ENCODE peak calls at places on chromosome 5, in five cellular contexts. D, F, P, T and L are unnamed samples.

GRCh38 chr5:1500411-1501091 is 23.2 kb downstream of the LPCAT1 start:
- DNase-seq in D (no peak), F (peak; percentile 82), P (peak; percentile 88), T (peak; percentile 44), L (peak; percentile 96)

GRCh38 chr5:91058575-91058974 is 324.5 kb downstream of the ARRDC3 start:
- DNase-seq in D (peak; percentile 69), F (no peak), P (no peak), T (no peak), L (no peak)

GRCh38 chr5:105133087-105133486 is 1570.5 kb upstream of the NUDT12 start:
- DNase-seq in D (no peak), F (no peak), P (no peak), T (no peak), L (no peak)

GRCh38 chr5:57693488-57694305 is 211.1 kb upstream of the ACTBL2 start:
- DNase-seq in D (no peak), F (peak; percentile 58), P (no peak), T (peak; percentile 60), L (no peak)

GRCh38 chr5:95704150-95704549 is 21.4 kb upstream of the SPATA9 start:
- DNase-seq in D (no peak), F (no peak), P (no peak), T (no peak), L (no peak)

GRCh38 chr5:175385691-175386360 is 58.2 kb downstream of the DRD1 start:
- DNase-seq in D (no peak), F (no peak), P (no peak), T (peak; percentile 51), L (peak; percentile 7)

GRCh38 chr5:89878140-89878570 is 531.4 kb downstream of the CETN3 start:
- DNase-seq in D (peak; percentile 63), F (peak; percentile 91), P (no peak), T (peak; percentile 68), L (peak; percentile 34)

GRCh38 chr5:103908327-103909099 is 345.9 kb upstream of the NUDT12 start:
- DNase-seq in D (no peak), F (no peak), P (no peak), T (no peak), L (no peak)

GRCh38 chr5:175842947-175843793 is 28.2 kb upstream of the CPLX2 start:
- DNase-seq in D (peak; percentile 39), F (peak; percentile 30), P (no peak), T (peak; percentile 75), L (peak; percentile 93)

GRCh38 chr5:26231316-26231715 is 807.1 kb downstream of the CDH9 start:
- DNase-seq in D (no peak), F (no peak), P (peak; percentile 42), T (no peak), L (no peak)

GRCh38 chr5:154813736-154814135 is 36.7 kb downstream of the FAXDC2 start:
- DNase-seq in D (no peak), F (no peak), P (no peak), T (no peak), L (no peak)

GRCh38 chr5:44266882-44267577 is 122.2 kb downstream of the FGF10 start:
- DNase-seq in D (no peak), F (no peak), P (peak; percentile 74), T (no peak), L (peak; percentile 5)

GRCh38 chr5:179345179-179345428 is 157 bp downstream of the ADAMTS2 start:
- DNase-seq in D (no peak), F (no peak), P (no peak), T (no peak), L (no peak)

GRCh38 chr5:32520995-32521394 is 64.4 kb upstream of the SUB1 start:
- DNase-seq in D (no peak), F (no peak), P (no peak), T (peak; percentile 76), L (no peak)

GRCh38 chr5:173451031-173451430 is 122.8 kb upstream of the STC2 start:
- DNase-seq in D (no peak), F (no peak), P (no peak), T (no peak), L (no peak)

GRCh38 chr5:172788771-172789686 is 18.0 kb upstream of the DUSP1 start:
- DNase-seq in D (no peak), F (peak; percentile 63), P (peak; percentile 84), T (peak; percentile 62), L (peak; percentile 22)

GRCh38 chr5:108727154-108727638 is 20.5 kb upstream of the FER start:
- DNase-seq in D (no peak), F (peak; percentile 39), P (peak; percentile 69), T (peak; percentile 69), L (peak; percentile 51)

GRCh38 chr5:131671994-131672655 is 37.1 kb upstream of the RAPGEF6 start:
- DNase-seq in D (no peak), F (peak; percentile 100), P (no peak), T (peak; percentile 97), L (peak; percentile 53)

GRCh38 chr5:109485030-109485429 is 75.3 kb upstream of the PJA2 start:
- DNase-seq in D (no peak), F (peak; percentile 48), P (peak; percentile 75), T (peak; percentile 66), L (peak; percentile 41)

GRCh38 chr5:142235870-142236672 is 88.8 kb downstream of the SPRY4 start:
- DNase-seq in D (no peak), F (no peak), P (no peak), T (no peak), L (no peak)

GRCh38 chr5:179820127-179820482 is 600 bp upstream of the SQSTM1 start:
- DNase-seq in D (no peak), F (peak; percentile 37), P (no peak), T (no peak), L (no peak)

GRCh38 chr5:103561670-103562069 is 919 bp downstream of the NUDT12 start:
- DNase-seq in D (no peak), F (no peak), P (no peak), T (peak; percentile 2), L (no peak)

GRCh38 chr5:175478384-175479124 is at the start of gene SFXN1:
- DNase-seq in D (no peak), F (peak; percentile 55), P (peak; percentile 81), T (peak; percentile 70), L (peak; percentile 85)

GRCh38 chr5:151686673-151687378 is at the start of gene SPARC:
- DNase-seq in D (peak; percentile 58), F (peak; percentile 96), P (peak; percentile 94), T (peak; percentile 96), L (peak; percentile 97)

GRCh38 chr5:107103522-107103921 is 567.2 kb downstream of the EFNA5 start:
- DNase-seq in D (no peak), F (no peak), P (no peak), T (no peak), L (no peak)

GRCh38 chr5:96932026-96932425 is 3.9 kb upstream of the LNPEP start:
- DNase-seq in D (no peak), F (no peak), P (no peak), T (no peak), L (no peak)

GRCh38 chr5:96928931-96929708 is 6.8 kb upstream of the LNPEP start:
- DNase-seq in D (no peak), F (no peak), P (no peak), T (no peak), L (no peak)

GRCh38 chr5:96930589-96930988 is 5.3 kb upstream of the LNPEP start:
- DNase-seq in D (no peak), F (no peak), P (no peak), T (no peak), L (no peak)

GRCh38 chr5:96931605-96932004 is 4.3 kb upstream of the LNPEP start:
- DNase-seq in D (no peak), F (no peak), P (no peak), T (no peak), L (no peak)

GRCh38 chr5:96930058-96930457 is 5.8 kb upstream of the LNPEP start:
- DNase-seq in D (no peak), F (no peak), P (no peak), T (no peak), L (no peak)
- H3K4me3 ChIP-seq in D (no peak overlapping the region), F (no peak overlapping the region), P (no peak overlapping the region), T (no peak overlapping the region), L (no peak overlapping the region)

DNA sequence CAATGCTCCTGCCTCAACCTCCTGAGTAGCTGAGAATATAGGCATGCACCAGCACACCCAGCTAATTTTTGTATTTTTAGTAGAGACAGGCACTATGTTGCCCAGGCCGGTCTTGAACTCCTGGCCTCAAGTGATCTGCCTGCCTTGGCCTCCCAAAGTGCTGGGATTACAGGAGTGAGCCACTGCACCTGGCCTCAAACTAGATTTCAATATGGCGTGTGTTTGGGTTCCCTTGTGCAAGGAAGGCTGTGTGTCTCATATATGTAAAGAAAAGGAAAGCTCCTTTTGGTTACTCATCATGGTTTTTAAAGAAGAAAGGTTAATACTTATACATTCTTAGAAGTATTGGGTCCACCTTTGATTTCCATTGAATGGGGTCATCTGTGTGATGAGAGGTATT is 70.7 kb downstream of the ANKRD33B start:
- DNase-seq in D (no peak), F (no peak), P (no peak), T (no peak), L (no peak)
- H3K4me3 ChIP-seq in D (no peak overlapping the region), F (no peak overlapping the region), P (no peak overlapping the region), T (no peak overlapping the region), L (no peak overlapping the region)

GRCh38 chr5:160128632-160129031 is 9.4 kb upstream of the PWWP2A start:
- DNase-seq in D (no peak), F (no peak), P (no peak), T (no peak), L (no peak)

GRCh38 chr5:160134332-160134731 is 15.1 kb upstream of the PWWP2A start:
- DNase-seq in D (no peak), F (no peak), P (no peak), T (no peak), L (no peak)

GRCh38 chr5:160133918-160134304 is 14.7 kb upstream of the PWWP2A start:
- DNase-seq in D (no peak), F (no peak), P (no peak), T (no peak), L (no peak)

GRCh38 chr5:160129841-160130240 is 10.6 kb upstream of the PWWP2A start:
- DNase-seq in D (no peak), F (peak; percentile 25), P (no peak), T (no peak), L (peak; percentile 76)

GRCh38 chr5:160133071-160133917 is 14.0 kb upstream of the PWWP2A start:
- DNase-seq in D (no peak), F (peak; percentile 50), P (no peak), T (peak; percentile 31), L (no peak)
- H3K4me3 ChIP-seq in D (no peak overlapping the region), F (no peak overlapping the region), P (peak overlapping the region; percentile 15), T (peak overlapping the region; percentile 10), L (no peak overlapping the region)

GRCh38 chr5:147305147-147305546 is 70.3 kb downstream of the STK32A start:
- DNase-seq in D (no peak), F (no peak), P (no peak), T (no peak), L (no peak)

GRCh38 chr5:147306351-147306750 is 71.5 kb downstream of the STK32A start:
- DNase-seq in D (no peak), F (no peak), P (no peak), T (no peak), L (no peak)

GRCh38 chr5:147307170-147307569 is 72.3 kb downstream of the STK32A start:
- DNase-seq in D (no peak), F (no peak), P (no peak), T (no peak), L (no peak)

GRCh38 chr5:147303976-147304375 is 69.2 kb downstream of the STK32A start:
- DNase-seq in D (peak; percentile 18), F (peak; percentile 86), P (no peak), T (peak; percentile 53), L (peak; percentile 87)

DNA sequence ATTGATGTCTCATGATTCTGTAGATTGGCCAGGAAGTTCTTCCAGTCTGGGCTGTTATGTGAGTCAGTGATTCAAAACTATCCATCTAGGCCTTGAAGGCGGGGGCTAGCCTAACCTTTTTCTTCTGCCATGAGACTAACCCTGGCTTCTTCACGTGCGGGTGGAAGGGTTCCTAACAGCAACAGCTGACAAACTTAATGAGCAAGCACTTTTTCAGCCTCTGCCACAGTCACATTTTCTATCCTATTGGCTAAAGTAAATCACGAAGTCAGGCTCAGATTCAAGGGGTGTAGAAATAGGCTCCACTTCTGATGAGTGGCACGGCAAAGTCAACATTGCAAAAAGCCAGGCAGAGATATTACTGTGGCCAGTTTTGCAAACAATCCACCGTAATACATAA is 68.4 kb downstream of the STK32A start:
- DNase-seq in D (no peak), F (peak; percentile 18), P (no peak), T (no peak), L (peak; percentile 16)
- H3K4me3 ChIP-seq in D (no peak overlapping the region), F (no peak overlapping the region), P (no peak overlapping the region), T (no peak overlapping the region), L (no peak overlapping the region)